ENCODE peak calls at places on chromosomes 3 and 15, in nine cellular contexts. G is AG08396; N is GM23248; I is NCI-H345; F is SK-N-MC; X is coronary artery; V is KG1; T is activated CD8-positive, alpha-beta memory T cell treated with anti-CD3 and anti-CD28 coated beads for 48 hours; P is hypothalamus. S is an unnamed sample.

GRCh38 chr15:52054381-52054780 is 35.4 kb downstream of the MAPK6 start:
- DNase-seq in G (no peak), N (no peak), I (no peak), F (no peak), X (no peak), V (no peak), T (no peak), P (no peak), S (no peak)

GRCh38 chr3:129560269-129560787 is 17.4 kb downstream of the H1-8 start:
- DNase-seq in G (peak; percentile 84), N (peak; percentile 68), I (no peak), F (peak; percentile 20), X (peak; percentile 91), V (no peak), T (no peak), P (no peak), S (no peak)

GRCh38 chr15:40958723-40959122 is 5.5 kb downstream of the CHAC1 start:
- DNase-seq in G (no peak), N (no peak), I (no peak), F (no peak), X (no peak), V (no peak), T (no peak), P (no peak), S (no peak)

GRCh38 chr3:184683900-184684560 is 27.8 kb downstream of the MAGEF1 start:
- DNase-seq in G (no peak), N (no peak), I (no peak), F (no peak), X (no peak), V (no peak), T (no peak), P (no peak), S (no peak)

GRCh38 chr3:45799586-45799985 is 3.2 kb upstream of the SLC6A20 start:
- DNase-seq in G (no peak), N (no peak), I (no peak), F (no peak), X (peak; percentile 33), V (no peak), T (no peak), P (no peak), S (no peak)

GRCh38 chr3:107662109-107662477 is 139.3 kb downstream of the BBX start:
- DNase-seq in G (peak; percentile 8), N (peak; percentile 92), I (no peak), F (no peak), X (no peak), V (no peak), T (no peak), P (no peak), S (no peak)

GRCh38 chr3:112633191-112633590 is 7.8 kb downstream of the CCDC80 start:
- DNase-seq in G (no peak), N (peak; percentile 26), I (no peak), F (no peak), X (no peak), V (no peak), T (no peak), P (no peak), S (no peak)

GRCh38 chr3:116413319-116413718 is 32.0 kb downstream of the LSAMP start:
- DNase-seq in G (no peak), N (peak; percentile 7), I (no peak), F (no peak), X (no peak), V (no peak), T (no peak), P (no peak), S (no peak)

GRCh38 chr3:98966862-98967554 is 65.5 kb upstream of the DCBLD2 start:
- DNase-seq in G (no peak), N (peak; percentile 54), I (no peak), F (no peak), X (no peak), V (no peak), T (no peak), P (no peak), S (no peak)

S was measured in suprapubic skin.